ENCODE peak calls at places on chromosomes 3 and 15, in nine cellular contexts. One of them, this sample, is unnamed.

GRCh38 chr15:88389120-88389519 is 78.1 kb downstream of the MRPL46 start:
- DNase-seq in posterior cingulate gyrus: no peak
- DNase-seq in activated CD8-positive, alpha-beta memory T cell treated with anti-CD3 and anti-CD28 coated beads for 4 hours: no peak
- DNase-seq in stimulated activated CD8-positive, alpha-beta memory T cell treated with anti-CD3 and anti-CD28 coated beads, Interleukin-4, amount 100 ng/mL, for 24 hours: no peak
- DNase-seq in Kasumi-1: no peak
- DNase-seq in HepG2: peak; percentile 33
- DNase-seq in hippocampal formation: no peak
- DNase-seq in activated CD4-positive, alpha-beta T cell treated with anti-CD3 and anti-CD28 coated beads for 24 hours: no peak
- DNase-seq in iris pigment epithelial cell: no peak
- DNase-seq in this sample: no peak

GRCh38 chr3:31288224-31288623 is 244.5 kb upstream of the STT3B start:
- DNase-seq in posterior cingulate gyrus: no peak
- DNase-seq in activated CD8-positive, alpha-beta memory T cell treated with anti-CD3 and anti-CD28 coated beads for 4 hours: no peak
- DNase-seq in stimulated activated CD8-positive, alpha-beta memory T cell treated with anti-CD3 and anti-CD28 coated beads, Interleukin-4, amount 100 ng/mL, for 24 hours: no peak
- DNase-seq in Kasumi-1: no peak
- DNase-seq in HepG2: no peak
- DNase-seq in hippocampal formation: no peak
- DNase-seq in activated CD4-positive, alpha-beta T cell treated with anti-CD3 and anti-CD28 coated beads for 24 hours: no peak
- DNase-seq in iris pigment epithelial cell: no peak
- DNase-seq in this sample: no peak

GRCh38 chr3:112751564-112751963 is 95.1 kb downstream of the CD200R1L start:
- DNase-seq in posterior cingulate gyrus: no peak
- DNase-seq in activated CD8-positive, alpha-beta memory T cell treated with anti-CD3 and anti-CD28 coated beads for 4 hours: no peak
- DNase-seq in stimulated activated CD8-positive, alpha-beta memory T cell treated with anti-CD3 and anti-CD28 coated beads, Interleukin-4, amount 100 ng/mL, for 24 hours: no peak
- DNase-seq in Kasumi-1: no peak
- DNase-seq in HepG2: no peak
- DNase-seq in hippocampal formation: no peak
- DNase-seq in activated CD4-positive, alpha-beta T cell treated with anti-CD3 and anti-CD28 coated beads for 24 hours: no peak
- DNase-seq in iris pigment epithelial cell: no peak
- DNase-seq in this sample: peak; percentile 44

GRCh38 chr3:107264888-107265287 is 112.4 kb upstream of the CCDC54 start:
- DNase-seq in posterior cingulate gyrus: no peak
- DNase-seq in activated CD8-positive, alpha-beta memory T cell treated with anti-CD3 and anti-CD28 coated beads for 4 hours: no peak
- DNase-seq in stimulated activated CD8-positive, alpha-beta memory T cell treated with anti-CD3 and anti-CD28 coated beads, Interleukin-4, amount 100 ng/mL, for 24 hours: no peak
- DNase-seq in Kasumi-1: no peak
- DNase-seq in HepG2: no peak
- DNase-seq in hippocampal formation: no peak
- DNase-seq in activated CD4-positive, alpha-beta T cell treated with anti-CD3 and anti-CD28 coated beads for 24 hours: no peak
- DNase-seq in iris pigment epithelial cell: peak; percentile 28
- DNase-seq in this sample: no peak

GRCh38 chr3:10646531-10647335 is 141.3 kb upstream of the ATP2B2 start:
- DNase-seq in posterior cingulate gyrus: no peak
- DNase-seq in activated CD8-positive, alpha-beta memory T cell treated with anti-CD3 and anti-CD28 coated beads for 4 hours: no peak
- DNase-seq in stimulated activated CD8-positive, alpha-beta memory T cell treated with anti-CD3 and anti-CD28 coated beads, Interleukin-4, amount 100 ng/mL, for 24 hours: no peak
- DNase-seq in Kasumi-1: no peak
- DNase-seq in HepG2: no peak
- DNase-seq in hippocampal formation: no peak
- DNase-seq in activated CD4-positive, alpha-beta T cell treated with anti-CD3 and anti-CD28 coated beads for 24 hours: no peak
- DNase-seq in iris pigment epithelial cell: no peak
- DNase-seq in this sample: no peak

GRCh38 chr3:187222801-187223200 is 25.5 kb downstream of the RTP1 start:
- DNase-seq in posterior cingulate gyrus: no peak
- DNase-seq in activated CD8-positive, alpha-beta memory T cell treated with anti-CD3 and anti-CD28 coated beads for 4 hours: no peak
- DNase-seq in stimulated activated CD8-positive, alpha-beta memory T cell treated with anti-CD3 and anti-CD28 coated beads, Interleukin-4, amount 100 ng/mL, for 24 hours: no peak
- DNase-seq in Kasumi-1: no peak
- DNase-seq in HepG2: peak; percentile 24
- DNase-seq in hippocampal formation: no peak
- DNase-seq in activated CD4-positive, alpha-beta T cell treated with anti-CD3 and anti-CD28 coated beads for 24 hours: no peak
- DNase-seq in iris pigment epithelial cell: no peak
- DNase-seq in this sample: no peak

GRCh38 chr3:129040579-129041300 is 19.8 kb upstream of the GP9 start:
- DNase-seq in posterior cingulate gyrus: no peak
- DNase-seq in activated CD8-positive, alpha-beta memory T cell treated with anti-CD3 and anti-CD28 coated beads for 4 hours: no peak
- DNase-seq in stimulated activated CD8-positive, alpha-beta memory T cell treated with anti-CD3 and anti-CD28 coated beads, Interleukin-4, amount 100 ng/mL, for 24 hours: no peak
- DNase-seq in Kasumi-1: no peak
- DNase-seq in HepG2: no peak
- DNase-seq in hippocampal formation: no peak
- DNase-seq in activated CD4-positive, alpha-beta T cell treated with anti-CD3 and anti-CD28 coated beads for 24 hours: no peak
- DNase-seq in iris pigment epithelial cell: no peak
- DNase-seq in this sample: no peak

GRCh38 chr3:148881286-148881685 is 16.2 kb downstream of the CPA3 start:
- DNase-seq in posterior cingulate gyrus: no peak
- DNase-seq in activated CD8-positive, alpha-beta memory T cell treated with anti-CD3 and anti-CD28 coated beads for 4 hours: no peak
- DNase-seq in stimulated activated CD8-positive, alpha-beta memory T cell treated with anti-CD3 and anti-CD28 coated beads, Interleukin-4, amount 100 ng/mL, for 24 hours: no peak
- DNase-seq in Kasumi-1: no peak
- DNase-seq in HepG2: no peak
- DNase-seq in hippocampal formation: no peak
- DNase-seq in activated CD4-positive, alpha-beta T cell treated with anti-CD3 and anti-CD28 coated beads for 24 hours: no peak
- DNase-seq in iris pigment epithelial cell: peak; percentile 68
- DNase-seq in this sample: peak; percentile 62

GRCh38 chr15:84844964-84845363 is 27.8 kb downstream of the ALPK3 start:
- DNase-seq in posterior cingulate gyrus: no peak
- DNase-seq in activated CD8-positive, alpha-beta memory T cell treated with anti-CD3 and anti-CD28 coated beads for 4 hours: no peak
- DNase-seq in stimulated activated CD8-positive, alpha-beta memory T cell treated with anti-CD3 and anti-CD28 coated beads, Interleukin-4, amount 100 ng/mL, for 24 hours: no peak
- DNase-seq in Kasumi-1: no peak
- DNase-seq in HepG2: peak; percentile 38
- DNase-seq in hippocampal formation: no peak
- DNase-seq in activated CD4-positive, alpha-beta T cell treated with anti-CD3 and anti-CD28 coated beads for 24 hours: no peak
- DNase-seq in iris pigment epithelial cell: no peak
- DNase-seq in this sample: no peak